ENCODE peak calls at places on chromosomes 7 and 10, in ten cellular contexts. One of them, this sample, is unnamed.

GRCh38 chr7:28395806-28396205 is 16.5 kb upstream of the CREB5 start:
- DNase-seq in immature natural killer cell: no peak
- DNase-seq in hepatic stellate cell: no peak
- DNase-seq in HFF-Myc: no peak
- DNase-seq in Calu3: no peak
- DNase-seq in ovary: no peak
- DNase-seq in GM12865: no peak
- DNase-seq in upper lobe of right lung: no peak
- DNase-seq in cortex of kidney: no peak
- DNase-seq in transverse colon: no peak
- DNase-seq in this sample: no peak

GRCh38 chr7:87370660-87371180 is 25.3 kb downstream of the CROT start:
- DNase-seq in immature natural killer cell: no peak
- DNase-seq in hepatic stellate cell: no peak
- DNase-seq in HFF-Myc: peak
- DNase-seq in Calu3: no peak
- DNase-seq in ovary: no peak
- DNase-seq in GM12865: no peak
- DNase-seq in upper lobe of right lung: no peak
- DNase-seq in cortex of kidney: no peak
- DNase-seq in transverse colon: no peak
- DNase-seq in this sample: no peak

GRCh38 chr7:94250984-94251383 is 143.7 kb upstream of the COL1A2 start:
- DNase-seq in immature natural killer cell: no peak
- DNase-seq in hepatic stellate cell: no peak
- DNase-seq in HFF-Myc: no peak
- DNase-seq in Calu3: peak
- DNase-seq in ovary: no peak
- DNase-seq in GM12865: no peak
- DNase-seq in upper lobe of right lung: no peak
- DNase-seq in cortex of kidney: no peak
- DNase-seq in transverse colon: no peak
- DNase-seq in this sample: no peak

GRCh38 chr10:4772202-4772570 is 53.8 kb upstream of the AKR1E2 start:
- DNase-seq in immature natural killer cell: no peak
- DNase-seq in hepatic stellate cell: no peak
- DNase-seq in HFF-Myc: no peak
- DNase-seq in Calu3: no peak
- DNase-seq in ovary: no peak
- DNase-seq in GM12865: no peak
- DNase-seq in upper lobe of right lung: no peak
- DNase-seq in cortex of kidney: no peak
- DNase-seq in transverse colon: no peak
- DNase-seq in this sample: no peak

GRCh38 chr10:70549962-70550845 is 52.3 kb downstream of the PRF1 start:
- DNase-seq in immature natural killer cell: peak
- DNase-seq in hepatic stellate cell: peak
- DNase-seq in HFF-Myc: peak
- DNase-seq in Calu3: peak
- DNase-seq in ovary: peak
- DNase-seq in GM12865: peak
- DNase-seq in upper lobe of right lung: no peak
- DNase-seq in cortex of kidney: no peak
- DNase-seq in transverse colon: peak
- DNase-seq in this sample: peak

GRCh38 chr7:64795176-64795575 is 948 bp downstream of the ZNF138 start:
- DNase-seq in immature natural killer cell: no peak
- DNase-seq in hepatic stellate cell: no peak
- DNase-seq in HFF-Myc: no peak
- DNase-seq in Calu3: no peak
- DNase-seq in ovary: no peak
- DNase-seq in GM12865: no peak
- DNase-seq in upper lobe of right lung: no peak
- DNase-seq in cortex of kidney: no peak
- DNase-seq in transverse colon: no peak
- DNase-seq in this sample: no peak

GRCh38 chr7:132561763-132562162 is 14.5 kb downstream of the PLXNA4 start:
- DNase-seq in immature natural killer cell: no peak
- DNase-seq in hepatic stellate cell: no peak
- DNase-seq in HFF-Myc: no peak
- DNase-seq in Calu3: no peak
- DNase-seq in ovary: no peak
- DNase-seq in GM12865: no peak
- DNase-seq in upper lobe of right lung: no peak
- DNase-seq in cortex of kidney: no peak
- DNase-seq in transverse colon: no peak
- DNase-seq in this sample: no peak

GRCh38 chr7:51317582-51317910 is 937 bp upstream of the COBL start:
- DNase-seq in immature natural killer cell: no peak
- DNase-seq in hepatic stellate cell: no peak
- DNase-seq in HFF-Myc: no peak
- DNase-seq in Calu3: no peak
- DNase-seq in ovary: no peak
- DNase-seq in GM12865: no peak
- DNase-seq in upper lobe of right lung: no peak
- DNase-seq in cortex of kidney: no peak
- DNase-seq in transverse colon: no peak
- DNase-seq in this sample: no peak

GRCh38 chr10:103804866-103805265 is 50.5 kb downstream of the SH3PXD2A start:
- DNase-seq in immature natural killer cell: no peak
- DNase-seq in hepatic stellate cell: no peak
- DNase-seq in HFF-Myc: no peak
- DNase-seq in Calu3: no peak
- DNase-seq in ovary: no peak
- DNase-seq in GM12865: no peak
- DNase-seq in upper lobe of right lung: no peak
- DNase-seq in cortex of kidney: no peak
- DNase-seq in transverse colon: no peak
- DNase-seq in this sample: no peak

GRCh38 chr7:132516042-132516840 is 60.0 kb downstream of the PLXNA4 start:
- DNase-seq in immature natural killer cell: no peak
- DNase-seq in hepatic stellate cell: peak
- DNase-seq in HFF-Myc: peak
- DNase-seq in Calu3: no peak
- DNase-seq in ovary: peak
- DNase-seq in GM12865: no peak
- DNase-seq in upper lobe of right lung: no peak
- DNase-seq in cortex of kidney: no peak
- DNase-seq in transverse colon: no peak
- DNase-seq in this sample: no peak

This sample was measured in cerebellar cortex.